ENCODE peak calls at places on chromosome 19, in six cellular contexts. O is epithelial cell of esophagus, P is HFF-Myc, M is keratinocyte, H is PC-9, K is astrocyte of the spinal cord. I is an unnamed sample.

GRCh38 chr19:1725100-1726064 is 27.9 kb upstream of the ONECUT3 start:
- DNase-seq in K (peak), P (no peak), M (no peak), O (peak), H (no peak), I (peak)

GRCh38 chr19:46471116-46471733 is at the start of gene PNMA8A:
- DNase-seq in P (no peak), O (no peak), M (no peak), K (peak), H (no peak), I (peak)

GRCh38 chr19:5339950-5340636 is 519 bp downstream of the PTPRS start:
- DNase-seq in O (peak), H (peak), P (no peak), M (no peak), K (no peak), I (no peak)

GRCh38 chr19:1016647-1017114 is 4.2 kb downstream of the TMEM259 start:
- DNase-seq in M (no peak), K (peak), H (no peak), P (no peak), O (peak), I (peak)

GRCh38 chr19:45423033-45423588 is 606 bp downstream of the ERCC1 start:
- DNase-seq in P (no peak), H (no peak), K (no peak), M (peak), O (no peak), I (no peak)

GRCh38 chr19:12838893-12839656 is 760 bp downstream of the MAST1 start:
- DNase-seq in K (no peak), P (no peak), O (no peak), M (no peak), H (no peak), I (no peak)

GRCh38 chr19:1027953-1028902 is 1.8 kb downstream of the CNN2 start:
- DNase-seq in H (peak), M (no peak), O (peak), K (peak), P (peak), I (peak)

GRCh38 chr19:13181747-13182388 is 31.7 kb downstream of the IER2 start:
- DNase-seq in M (no peak), H (no peak), P (peak), K (peak), O (peak), I (peak)

GRCh38 chr19:18995804-18996241 is 37.5 kb downstream of the SUGP2 start:
- DNase-seq in O (peak), H (peak), P (peak), M (no peak), K (peak), I (peak)

GRCh38 chr19:43555185-43555770 is 20.0 kb downstream of the XRCC1 start:
- DNase-seq in P (peak), K (peak), O (peak), M (no peak), H (peak), I (peak)

GRCh38 chr19:49896863-49897621 is at the start of gene IL4I1:
- DNase-seq in K (peak), P (no peak), H (no peak), M (no peak), O (no peak), I (no peak)

GRCh38 chr19:55160986-55161365 is 3.4 kb upstream of the TNNI3 start:
- DNase-seq in O (no peak), H (no peak), K (no peak), M (no peak), P (no peak), I (no peak)

GRCh38 chr19:37217533-37217854 is 520 bp upstream of the ZNF383 start:
- DNase-seq in P (no peak), M (no peak), O (no peak), K (no peak), H (no peak), I (no peak)

GRCh38 chr19:5143471-5144411 is 174.8 kb downstream of the KDM4B start:
- DNase-seq in O (no peak), P (no peak), H (no peak), M (no peak), K (no peak), I (no peak)

GRCh38 chr19:48887861-48888612 is 10.5 kb downstream of the TULP2 start:
- DNase-seq in K (no peak), M (no peak), O (no peak), H (no peak), P (no peak), I (no peak)

GRCh38 chr19:38386968-38387549 is 775 bp downstream of the GGN start:
- DNase-seq in H (no peak), P (no peak), M (no peak), K (peak), O (no peak), I (no peak)

GRCh38 chr19:18531485-18531884 is 9.6 kb upstream of the ELL start:
- DNase-seq in O (no peak), K (no peak), M (no peak), H (no peak), P (no peak), I (no peak)

GRCh38 chr19:29547981-29548380 is 22.2 kb downstream of the VSTM2B start:
- DNase-seq in P (no peak), O (no peak), M (no peak), K (no peak), H (no peak), I (no peak)

GRCh38 chr19:23391239-23391638 is 4.0 kb downstream of the ZNF91 start:
- DNase-seq in K (no peak), O (no peak), P (no peak), M (no peak), H (no peak), I (no peak)
- H3K4me3 ChIP-seq in K (no peak), O (no peak), P (no peak), M (no peak), H (no peak), I (no peak)

GRCh38 chr19:51714848-51715247 is 8.9 kb downstream of the HAS1 start:
- DNase-seq in H (no peak), P (no peak), K (no peak), M (no peak), O (peak), I (no peak)

GRCh38 chr19:51713319-51714285 is 10.2 kb downstream of the HAS1 start:
- DNase-seq in O (no peak), H (no peak), M (no peak), K (no peak), P (no peak), I (no peak)

GRCh38 chr19:51710163-51710562 is 13.6 kb downstream of the HAS1 start:
- DNase-seq in H (no peak), O (no peak), P (no peak), K (peak), M (no peak), I (no peak)

GRCh38 chr19:51711702-51712101 is 12.1 kb downstream of the HAS1 start:
- DNase-seq in P (no peak), O (no peak), K (no peak), H (no peak), M (no peak), I (no peak)

DNA sequence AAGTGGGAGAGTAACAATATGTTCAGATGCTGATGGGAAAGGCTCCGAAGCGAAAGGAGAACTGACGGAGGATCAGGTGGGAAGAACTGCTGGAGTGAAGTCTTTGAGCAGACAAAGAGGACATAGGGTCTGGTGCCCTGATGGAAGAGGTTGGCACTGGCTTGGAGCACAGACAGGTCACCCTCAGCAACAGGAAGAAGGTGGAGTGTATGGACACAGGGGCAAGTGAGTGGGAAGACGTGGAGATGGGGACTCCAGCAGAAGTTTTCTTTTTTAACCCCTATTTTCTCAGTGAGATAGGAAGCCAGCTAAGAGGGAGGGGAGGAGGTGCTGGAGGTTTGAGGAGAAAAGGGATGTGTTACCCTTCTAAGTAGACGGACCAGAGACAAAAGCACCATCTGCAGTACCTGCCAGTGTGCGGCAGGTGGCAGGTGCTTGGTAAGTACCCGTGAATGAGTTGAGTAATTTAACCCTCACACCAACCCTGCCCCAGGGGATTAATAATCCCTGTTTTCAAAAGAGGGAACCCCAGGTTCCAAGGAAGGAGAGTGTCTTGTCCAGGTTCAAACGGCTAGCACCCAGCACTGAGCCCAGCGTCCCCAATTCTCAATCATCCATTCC is 11.2 kb downstream of the HAS1 start:
- DNase-seq in M (no peak), O (peak), P (no peak), K (peak), H (peak), I (peak)
- TF ChIP-seq CTCF in M (peak), O (peak), P (peak), K (peak), H (peak), I (peak)

GRCh38 chr19:52191951-52192350 is 2.1 kb downstream of the PPP2R1A start:
- DNase-seq in K (no peak), O (no peak), P (no peak), M (no peak), H (no peak), I (no peak)

GRCh38 chr19:52190679-52191293 is 934 bp downstream of the PPP2R1A start:
- DNase-seq in M (no peak), P (no peak), K (no peak), O (peak), H (peak), I (peak)

GRCh38 chr19:52191374-52191773 is 1.5 kb downstream of the PPP2R1A start:
- DNase-seq in M (no peak), P (no peak), O (no peak), K (no peak), H (no peak), I (no peak)

GRCh38 chr19:52188822-52189744 is 769 bp upstream of the PPP2R1A start:
- DNase-seq in K (no peak), M (no peak), P (no peak), H (no peak), O (peak), I (no peak)

GRCh38 chr19:52189745-52190678 is at the start of gene PPP2R1A:
- DNase-seq in M (peak), K (peak), P (peak), O (peak), H (peak), I (peak)
- H3K4me3 ChIP-seq in M (peak), K (peak), P (peak), O (peak), H (peak), I (peak)

DNA sequence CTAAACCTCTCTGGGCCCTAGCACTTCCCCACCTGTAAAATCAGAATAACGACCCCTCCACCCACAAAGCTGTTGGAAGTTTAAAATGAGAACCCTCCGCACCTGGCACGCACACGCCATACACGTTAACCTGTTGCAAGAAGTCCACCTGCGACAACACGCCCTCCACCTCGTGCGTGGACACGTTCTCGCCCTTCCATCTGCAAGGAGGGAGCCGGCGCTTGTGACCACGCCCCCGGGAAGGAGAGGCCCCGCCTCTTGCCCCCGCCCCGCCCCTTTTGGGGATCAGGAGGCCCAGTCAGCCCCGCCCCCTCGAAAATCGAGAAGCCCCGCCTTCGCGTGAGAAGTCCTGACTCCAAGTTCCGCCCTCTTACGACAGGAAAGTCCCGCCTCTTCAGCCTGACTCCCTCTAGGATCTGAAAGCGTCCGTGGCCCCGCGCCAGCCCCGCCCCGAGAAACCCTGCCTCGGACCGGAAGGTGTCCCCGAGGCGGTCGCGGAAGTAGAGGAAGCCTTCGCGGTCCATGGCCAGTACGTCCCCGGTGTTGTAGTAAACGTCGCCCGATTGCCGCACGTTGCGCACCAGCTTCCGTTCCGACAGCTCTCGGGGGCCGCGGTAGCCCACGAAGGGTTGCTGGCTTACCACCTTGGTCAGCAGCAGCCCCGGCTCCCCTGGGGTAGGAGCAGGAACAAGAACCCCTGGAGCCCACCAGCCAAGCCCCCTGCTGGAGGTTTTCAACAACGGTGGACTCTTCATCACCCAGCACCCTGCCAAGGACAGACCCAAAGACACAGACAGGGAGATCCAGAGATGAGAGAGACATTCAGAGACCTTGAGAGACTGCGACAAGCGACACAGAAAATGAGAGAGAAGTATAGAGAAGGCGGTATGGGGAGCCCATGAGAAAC is 12.5 kb downstream of the SLC27A5 start:
- DNase-seq in O (peak), M (peak), K (peak), H (peak), P (peak), I (peak)
- TF ChIP-seq CTCF in O (peak), M (no peak), K (peak), H (no peak), P (peak), I (peak)

GRCh38 chr19:34851277-34851804 is 75.4 kb upstream of the ZNF30 start:
- DNase-seq in M (no peak), P (no peak), O (peak), K (no peak), H (no peak), I (no peak)

GRCh38 chr19:34853369-34853768 is 73.3 kb upstream of the ZNF30 start:
- DNase-seq in K (no peak), P (no peak), O (no peak), H (no peak), M (no peak), I (no peak)

DNA sequence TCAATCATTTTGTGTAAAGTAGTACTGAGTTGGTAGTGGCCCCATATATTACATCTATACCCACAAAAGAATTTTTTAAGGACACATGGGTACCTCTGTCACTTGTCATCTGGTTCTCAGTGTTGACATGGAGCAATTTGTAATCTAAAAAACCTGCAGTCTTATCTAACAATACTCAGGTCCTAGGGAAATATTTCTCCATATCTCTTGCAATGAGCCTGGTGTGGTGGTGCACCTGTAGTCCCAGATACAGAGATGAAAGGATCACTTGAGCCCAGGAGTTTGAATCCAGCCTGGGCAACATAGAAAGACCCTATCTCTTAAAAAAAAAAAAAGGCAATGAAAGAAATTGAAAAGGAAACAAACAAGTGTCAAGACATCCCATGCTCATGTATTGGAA is 70.7 kb upstream of the ZNF30 start:
- DNase-seq in K (no peak), O (no peak), M (no peak), H (no peak), P (no peak), I (no peak)
- H3K4me3 ChIP-seq in K (no peak), O (no peak), M (no peak), H (no peak), P (no peak), I (no peak)

GRCh38 chr19:42376177-42376555 is 13.9 kb downstream of the CNFN start:
- DNase-seq in P (no peak), M (no peak), O (no peak), K (no peak), H (no peak), I (no peak)
- TF ChIP-seq CTCF in P (no peak), M (no peak), O (no peak), K (no peak), H (no peak), I (no peak)

DNA sequence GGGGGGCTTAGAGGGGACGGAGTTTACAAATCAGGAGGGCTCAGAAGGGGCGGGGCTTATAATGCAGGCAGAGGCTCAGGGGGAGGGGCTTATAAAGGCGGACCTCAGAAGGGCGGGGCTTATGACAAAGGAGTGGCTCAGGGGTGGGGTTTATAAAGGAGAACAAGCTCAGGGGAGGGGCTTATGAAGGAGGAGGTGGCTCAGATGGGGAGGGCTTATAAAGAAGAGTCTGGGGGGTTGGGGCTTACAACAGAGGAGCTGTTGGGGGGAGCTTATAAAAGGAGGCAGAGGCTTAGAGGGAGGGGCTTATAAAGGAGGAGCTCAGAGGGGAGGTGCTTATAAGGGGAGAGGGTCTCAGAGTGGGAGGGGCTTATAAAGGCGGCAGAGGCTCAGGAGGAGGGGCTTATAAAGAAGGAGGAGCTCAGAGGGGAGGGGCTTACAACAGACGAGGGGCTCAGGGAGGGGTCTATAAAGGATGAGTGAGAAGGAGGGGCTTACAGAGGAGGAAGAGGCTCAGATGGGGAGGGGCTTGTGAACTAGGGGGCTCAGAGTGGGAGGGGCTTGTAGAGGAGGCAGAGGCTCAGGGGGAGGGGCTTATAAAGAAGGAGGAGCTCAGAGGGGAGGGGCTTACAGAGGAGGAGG is 1.0 kb downstream of the SMIM24 start:
- DNase-seq in M (no peak), H (no peak), K (no peak), O (no peak), P (no peak), I (no peak)
- H3K4me3 ChIP-seq in M (no peak), H (no peak), K (no peak), O (no peak), P (no peak), I (no peak)

GRCh38 chr19:3062165-3063105 is at the start of gene TLE5:
- DNase-seq in K (no peak), O (peak), P (no peak), M (no peak), H (peak), I (peak)

GRCh38 chr19:3060852-3061182 is 1.5 kb downstream of the TLE5 start:
- DNase-seq in P (no peak), M (no peak), H (no peak), O (no peak), K (no peak), I (no peak)

GRCh38 chr19:3064011-3064330 is 1.7 kb upstream of the TLE5 start:
- DNase-seq in O (no peak), M (no peak), P (no peak), K (no peak), H (no peak), I (no peak)

GRCh38 chr19:3059653-3060052 is 2.6 kb downstream of the TLE5 start:
- DNase-seq in O (no peak), P (no peak), K (no peak), H (no peak), M (no peak), I (no peak)

DNA sequence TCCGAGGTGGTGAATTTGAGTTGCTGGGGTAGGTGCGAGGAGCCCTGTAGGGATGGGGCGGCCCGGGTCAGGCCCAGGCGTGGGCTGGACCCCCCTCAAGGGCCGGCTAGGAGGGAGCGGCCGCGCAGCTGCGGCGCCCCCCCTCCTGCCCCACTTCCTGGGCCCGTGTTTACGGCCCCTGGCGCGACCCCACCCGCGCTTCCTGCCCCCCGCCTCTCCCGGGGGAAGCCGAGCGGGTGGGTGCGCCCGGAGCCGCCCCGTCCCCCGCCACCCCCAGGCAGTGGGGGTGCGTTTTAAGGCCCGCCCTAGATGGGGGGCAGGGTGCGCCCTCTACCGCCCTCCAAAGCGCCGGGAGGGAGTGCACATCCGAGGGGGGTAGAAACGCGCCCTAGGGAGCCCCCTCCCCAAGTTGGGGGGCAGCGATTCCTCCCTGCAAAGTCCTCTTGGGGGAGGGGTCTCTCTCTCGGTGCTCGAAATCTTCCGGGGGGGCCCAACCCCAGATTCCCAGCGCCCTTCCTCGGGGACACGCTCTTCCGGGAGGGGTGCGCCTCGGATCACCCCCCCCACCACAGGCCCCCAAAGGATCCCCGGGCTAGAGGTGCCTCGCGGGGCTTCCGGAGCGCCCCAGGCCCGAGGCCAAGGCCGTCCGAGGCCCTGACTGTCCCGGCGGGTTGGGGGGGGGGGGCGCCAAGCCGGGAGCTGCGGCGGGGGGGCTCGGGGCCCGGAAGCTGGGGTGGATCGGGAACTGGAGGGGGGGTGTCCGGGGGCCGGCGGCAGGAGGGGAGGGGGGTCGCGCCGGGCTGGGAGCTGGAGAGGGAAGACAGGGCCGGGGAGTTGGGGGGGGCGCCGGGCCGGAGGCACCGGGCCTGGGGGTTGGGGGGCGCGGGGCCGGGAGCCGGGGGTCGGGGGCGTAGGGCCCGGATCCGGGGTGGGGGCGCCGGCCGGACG is 807 bp downstream of the TLE5 start:
- DNase-seq in M (no peak), P (no peak), O (no peak), K (no peak), H (no peak), I (peak)
- TF ChIP-seq CTCF in M (peak), P (no peak), O (no peak), K (peak), H (no peak), I (peak)